ENCODE peak calls at places on chromosomes 5 and 9, in nine cellular contexts. A, O, K, Y, X, U, T, Q and E are unnamed samples.
A peak's percentile ranks its signal among the peaks of the same experiment; 100 is the strongest.

GRCh38 chr9:135478858-135479468 is 619 bp upstream of the PPP1R26 start:
- DNase-seq in K (peak; percentile 52), X (no peak), A (no peak), O (peak; percentile 78), T (peak; percentile 37), U (no peak), Q (no peak), Y (peak; percentile 79), E (peak; percentile 72)

GRCh38 chr5:531101-531748 is 7.0 kb upstream of the SLC9A3 start:
- DNase-seq in A (no peak), K (no peak), X (no peak), T (no peak), Q (no peak), O (no peak), U (no peak), Y (no peak), E (no peak)

GRCh38 chr5:151250346-151251000 is 2.5 kb upstream of the GM2A start:
- DNase-seq in Y (no peak), X (no peak), A (no peak), U (no peak), K (no peak), Q (no peak), O (no peak), T (no peak), E (no peak)

GRCh38 chr9:20351715-20352114 is 270.6 kb downstream of the MLLT3 start:
- DNase-seq in T (no peak), K (no peak), U (no peak), O (no peak), Y (no peak), X (no peak), A (no peak), Q (no peak), E (no peak)

GRCh38 chr5:40630166-40630565 is 49.5 kb upstream of the PTGER4 start:
- DNase-seq in T (no peak), U (no peak), O (no peak), K (no peak), A (no peak), X (no peak), Q (no peak), Y (no peak), E (no peak)

GRCh38 chr5:28344803-28345433 is 1306.5 kb upstream of the CDH9 start:
- DNase-seq in Q (no peak), U (no peak), X (no peak), Y (no peak), O (no peak), T (peak; percentile 32), A (peak; percentile 77), K (peak; percentile 33), E (no peak)

GRCh38 chr5:176436641-176437040 is 11.5 kb upstream of the FAF2 start:
- DNase-seq in U (no peak), A (peak; percentile 60), Q (no peak), Y (no peak), K (no peak), O (no peak), X (no peak), T (no peak), E (no peak)

GRCh38 chr9:130041648-130042405 is 1.2 kb downstream of the FNBP1 start:
- DNase-seq in T (peak; percentile 44), X (no peak), A (no peak), Y (no peak), K (peak; percentile 48), Q (no peak), O (peak; percentile 29), U (no peak), E (no peak)

GRCh38 chr5:100708625-100709171 is 173.5 kb downstream of the FAM174A start:
- DNase-seq in O (no peak), A (no peak), U (no peak), X (no peak), T (no peak), Q (no peak), Y (no peak), K (no peak), E (no peak)

GRCh38 chr5:169970911-169971436 is 9.3 kb downstream of the INSYN2B start:
- DNase-seq in Y (no peak), A (peak; percentile 65), U (no peak), T (peak; percentile 57), O (no peak), Q (no peak), K (no peak), X (no peak), E (no peak)

GRCh38 chr9:121206516-121207370 is 5.1 kb upstream of the RAB14 start:
- DNase-seq in T (no peak), Y (no peak), X (no peak), A (peak; percentile 36), K (no peak), O (no peak), U (no peak), Q (no peak), E (no peak)

GRCh38 chr5:43425965-43426364 is 13.8 kb upstream of the CCL28 start:
- DNase-seq in K (no peak), X (no peak), U (no peak), O (no peak), Y (no peak), Q (no peak), A (peak; percentile 87), T (no peak), E (peak; percentile 37)

GRCh38 chr9:128081052-128081451 is 13.0 kb downstream of the SLC25A25 start:
- DNase-seq in A (peak; percentile 95), O (no peak), Y (peak; percentile 50), U (no peak), K (no peak), T (no peak), Q (no peak), X (no peak), E (no peak)

GRCh38 chr5:61030163-61030482 is 85.1 kb downstream of the NDUFAF2 start:
- DNase-seq in K (no peak), T (no peak), A (peak; percentile 47), U (no peak), O (no peak), Q (no peak), Y (no peak), X (no peak), E (no peak)

GRCh38 chr5:32329395-32329834 is 16.7 kb upstream of the MTMR12 start:
- DNase-seq in A (peak; percentile 74), O (peak; percentile 83), Y (peak; percentile 77), X (peak; percentile 13), T (peak; percentile 64), Q (peak; percentile 42), K (peak; percentile 51), U (no peak), E (peak; percentile 76)

GRCh38 chr9:132114102-132114707 is 34.5 kb upstream of the MED27 start:
- DNase-seq in Y (peak; percentile 65), Q (no peak), K (peak; percentile 69), T (peak; percentile 88), X (peak; percentile 6), A (peak; percentile 60), U (no peak), O (peak; percentile 34), E (peak; percentile 61)

GRCh38 chr5:65721050-65721774 is 697 bp downstream of the SGTB start:
- DNase-seq in A (peak; percentile 62), K (peak; percentile 39), T (peak; percentile 47), Q (no peak), Y (peak; percentile 57), U (no peak), O (peak; percentile 69), X (no peak), E (peak; percentile 53)

GRCh38 chr9:113220467-113221002 is 542 bp downstream of the FKBP15 start:
- DNase-seq in A (no peak), Q (peak; percentile 2), U (no peak), K (no peak), T (peak; percentile 3), Y (no peak), X (no peak), O (peak; percentile 27), E (no peak)

GRCh38 chr9:77224750-77225312 is 47.5 kb downstream of the VPS13A start:
- DNase-seq in T (no peak), K (no peak), U (no peak), O (no peak), Q (no peak), Y (no peak), A (peak; percentile 82), X (no peak), E (no peak)

GRCh38 chr9:93139365-93140182 is 5.5 kb upstream of the NINJ1 start:
- DNase-seq in U (no peak), Q (no peak), K (no peak), T (no peak), Y (no peak), O (no peak), X (no peak), A (no peak), E (no peak)